ENCODE peak calls at places on chromosomes 6 and 20, in five cellular contexts. S, T, M, G and V are unnamed samples.

GRCh38 chr6:12890171-12890790 is 173.7 kb downstream of the PHACTR1 start:
- DNase-seq in S (no peak), T (no peak), M (no peak), G (no peak), V (no peak)

GRCh38 chr20:35327074-35327976 is 35.1 kb upstream of the FAM83C start:
- DNase-seq in S (no peak), T (no peak), M (no peak), G (no peak), V (no peak)

GRCh38 chr6:10190042-10190441 is 224.8 kb downstream of the TFAP2A start:
- DNase-seq in S (no peak), T (no peak), M (no peak), G (no peak), V (no peak)

GRCh38 chr6:151257984-151258445 is 18.2 kb downstream of the AKAP12 start:
- DNase-seq in S (no peak), T (no peak), M (no peak), G (no peak), V (peak; percentile 46)

GRCh38 chr20:58177799-58178198 is 50.7 kb downstream of the ANKRD60 start:
- DNase-seq in S (no peak), T (no peak), M (no peak), G (no peak), V (no peak)

GRCh38 chr6:14031516-14031915 is 86.1 kb upstream of the CD83 start:
- DNase-seq in S (no peak), T (no peak), M (no peak), G (no peak), V (peak; percentile 11)

GRCh38 chr20:54642733-54643667 is 167.6 kb downstream of the DOK5 start:
- DNase-seq in S (no peak), T (no peak), M (no peak), G (no peak), V (no peak)

GRCh38 chr20:64069614-64070243 is 6.7 kb downstream of the TCEA2 start:
- DNase-seq in S (no peak), T (no peak), M (no peak), G (no peak), V (peak; percentile 63)

GRCh38 chr20:5688431-5688972 is 61.7 kb upstream of the SHLD1 start:
- DNase-seq in S (no peak), T (no peak), M (peak; percentile 45), G (no peak), V (no peak)

GRCh38 chr6:130671119-130672104 is 155.8 kb upstream of the SMLR1 start:
- DNase-seq in S (no peak), T (no peak), M (peak; percentile 35), G (no peak), V (peak; percentile 68)

GRCh38 chr6:129567374-129567773 is 142.6 kb downstream of the ARHGAP18 start:
- DNase-seq in S (no peak), T (peak; percentile 7), M (no peak), G (no peak), V (peak; percentile 26)

GRCh38 chr6:122789078-122789861 is at the start of gene SMPDL3A:
- DNase-seq in S (no peak), T (no peak), M (peak; percentile 77), G (peak; percentile 9), V (peak; percentile 86)

GRCh38 chr6:16130437-16130891 is 1.6 kb downstream of the MYLIP start:
- DNase-seq in S (no peak), T (no peak), M (no peak), G (no peak), V (peak; percentile 62)

GRCh38 chr6:35161776-35162607 is 20.9 kb upstream of the TCP11 start:
- DNase-seq in S (no peak), T (no peak), M (no peak), G (no peak), V (peak; percentile 56)

GRCh38 chr20:8223096-8223870 is 91.2 kb downstream of the PLCB1 start:
- DNase-seq in S (no peak), T (no peak), M (no peak), G (no peak), V (peak; percentile 81)

GRCh38 chr6:134111062-134111677 is 58.7 kb upstream of the SLC2A12 start:
- DNase-seq in S (peak; percentile 50), T (peak; percentile 40), M (no peak), G (no peak), V (peak; percentile 68)

GRCh38 chr20:13700761-13701160 is 62.0 kb upstream of the TASP1 start:
- DNase-seq in S (no peak), T (no peak), M (no peak), G (no peak), V (no peak)

GRCh38 chr6:165745492-165745891 is 82.5 kb upstream of the PDE10A start:
- DNase-seq in S (no peak), T (no peak), M (no peak), G (no peak), V (no peak)

GRCh38 chr20:24747015-24747712 is 201.9 kb upstream of the CST7 start:
- DNase-seq in S (no peak), T (no peak), M (no peak), G (no peak), V (no peak)

GRCh38 chr6:19753822-19754221 is 83.3 kb upstream of the ID4 start:
- DNase-seq in S (no peak), T (no peak), M (no peak), G (no peak), V (no peak)

GRCh38 chr20:1336699-1337387 is 7.9 kb upstream of the SDCBP2 start:
- DNase-seq in S (peak; percentile 22), T (peak; percentile 26), M (peak; percentile 90), G (no peak), V (peak; percentile 68)

GRCh38 chr6:36505744-36506534 is 41.3 kb downstream of the STK38 start:
- DNase-seq in S (no peak), T (no peak), M (no peak), G (no peak), V (no peak)

GRCh38 chr20:33971147-33971775 is 22.4 kb upstream of the RALY start:
- DNase-seq in S (no peak), T (no peak), M (no peak), G (no peak), V (peak; percentile 60)

GRCh38 chr6:35425284-35425683 is 26.9 kb upstream of the FANCE start:
- DNase-seq in S (no peak), T (no peak), M (no peak), G (no peak), V (peak; percentile 89)

GRCh38 chr6:167799033-167799933 is 27.4 kb upstream of the AFDN start:
- DNase-seq in S (no peak), T (no peak), M (no peak), G (no peak), V (peak; percentile 52)

GRCh38 chr6:98980814-98981213 is 33.1 kb upstream of the FBXL4 start:
- DNase-seq in S (no peak), T (no peak), M (no peak), G (no peak), V (no peak)

GRCh38 chr6:166736606-166737005 is 109.6 kb upstream of the RPS6KA2 start:
- DNase-seq in S (no peak), T (no peak), M (no peak), G (no peak), V (no peak)

GRCh38 chr20:36155991-36156390 is 1.5 kb downstream of the EPB41L1 start:
- DNase-seq in S (no peak), T (no peak), M (no peak), G (no peak), V (no peak)

GRCh38 chr6:107545761-107546160 is 55.8 kb downstream of the SOBP start:
- DNase-seq in S (no peak), T (no peak), M (no peak), G (no peak), V (no peak)
- H3K4me1 ChIP-seq in S (no peaks in the 10 kb centered on the region), T (no peaks in the 10 kb centered on the region), M (peaks cover 50% of the 10 kb centered on the region), G (peaks cover 3% of the 10 kb centered on the region), V (peaks cover 21% of the 10 kb centered on the region)

GRCh38 chr6:33201935-33202334 is 1.3 kb downstream of the SLC39A7 start:
- DNase-seq in S (no peak), T (no peak), M (no peak), G (no peak), V (no peak)
- H3K4me3 ChIP-seq in S (no peak overlapping the region), T (peak overlapping the region; percentile 77), M (peak overlapping the region; percentile 59), G (peak overlapping the region; percentile 99), V (peak overlapping the region; percentile 66)

DNA sequence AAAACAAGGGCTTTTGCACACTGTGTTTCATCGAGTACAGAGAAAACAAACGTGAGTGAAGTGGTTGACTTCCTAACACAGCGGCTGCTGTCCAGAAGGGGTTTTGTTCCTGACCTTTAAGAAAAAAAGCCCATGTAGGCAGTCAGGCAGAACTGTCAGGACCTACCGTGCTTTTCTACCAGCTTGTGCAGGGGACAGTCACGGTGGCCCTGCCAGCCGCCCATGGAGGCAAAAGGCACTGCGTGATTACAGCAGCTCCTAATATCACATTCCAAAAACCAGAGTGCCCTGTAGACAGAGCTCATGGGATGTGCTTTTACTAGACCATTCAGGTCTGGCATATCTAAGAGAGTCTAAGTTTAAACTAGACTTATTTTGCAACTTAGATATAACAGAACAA is 12.2 kb downstream of the TNFAIP3 start:
- DNase-seq in S (peak; percentile 18), T (peak; percentile 27), M (no peak), G (no peak), V (no peak)
- H3K27ac ChIP-seq in S (no peak overlapping the region), T (no peak overlapping the region), M (peak overlapping the region; percentile 47), G (no peak overlapping the region), V (no peak overlapping the region)

DNA sequence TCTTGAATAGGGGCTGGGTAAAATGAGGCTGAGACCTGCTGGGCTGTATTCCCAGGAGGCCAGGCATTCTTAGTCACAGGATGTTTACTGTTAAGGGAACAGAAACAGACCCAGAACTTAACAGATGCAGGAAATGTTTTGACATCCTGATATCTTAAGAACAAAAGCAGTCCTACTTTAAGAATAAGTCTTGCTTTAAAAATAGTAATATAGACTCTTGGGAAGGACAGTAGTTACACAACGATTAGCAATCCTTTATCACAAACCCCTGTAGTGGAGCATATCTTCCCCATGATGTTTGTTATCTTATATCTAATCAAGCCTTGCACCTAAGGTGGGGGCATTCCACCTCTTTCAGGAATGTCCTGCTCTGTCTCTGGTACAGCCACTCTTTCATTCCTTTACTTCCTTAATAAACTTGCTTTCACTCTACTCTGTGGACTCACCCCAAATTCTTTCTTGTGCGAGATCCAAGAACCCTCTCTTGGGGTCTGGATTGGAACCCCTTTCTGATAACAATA is 493.7 kb upstream of the SULF2 start:
- DNase-seq in S (no peak), T (no peak), M (peak; percentile 43), G (no peak), V (peak; percentile 72)
- H3K4me1 ChIP-seq in S (no peaks in the 10 kb centered on the region), T (no peaks in the 10 kb centered on the region), M (peaks cover 26% of the 10 kb centered on the region), G (peaks cover 8% of the 10 kb centered on the region), V (peaks cover 14% of the 10 kb centered on the region)

DNA sequence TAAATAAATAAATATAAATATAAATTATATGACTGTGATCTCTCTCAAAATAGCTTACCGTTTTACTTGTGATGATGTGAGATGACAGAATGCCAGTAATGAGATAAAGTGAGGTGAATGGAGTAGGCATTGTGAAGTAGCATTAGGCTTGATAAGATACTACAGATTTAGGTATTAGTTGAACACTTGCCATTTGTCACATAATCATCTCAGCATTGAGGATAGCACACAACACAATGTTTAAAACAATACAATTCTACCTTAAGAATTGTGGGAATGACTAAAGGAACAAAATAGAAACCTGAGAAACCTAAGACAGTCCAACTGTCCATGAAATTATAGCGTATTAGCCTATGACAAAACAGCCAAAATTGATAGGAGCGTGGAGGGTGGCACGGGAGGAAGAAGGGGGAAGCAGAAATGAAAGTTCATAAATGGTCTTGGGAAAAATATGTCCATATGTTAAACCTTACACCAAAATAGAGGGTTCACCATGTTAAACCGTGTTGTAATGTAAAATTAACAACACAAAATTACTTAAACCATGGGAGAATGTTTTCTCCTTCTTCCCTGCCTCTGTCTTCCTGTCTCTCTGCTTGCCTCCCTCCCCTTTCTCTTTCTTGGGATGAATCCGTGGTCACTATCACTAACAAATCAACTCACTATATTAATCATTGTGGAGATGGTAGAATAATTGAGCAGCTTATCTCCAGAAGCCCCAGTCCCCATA is 33.1 kb upstream of the HFE start:
- DNase-seq in S (no peak), T (no peak), M (no peak), G (no peak), V (no peak)
- H3K4me3 ChIP-seq in S (peak overlapping the region; percentile 93), T (peak overlapping the region; percentile 75), M (peak overlapping the region; percentile 78), G (peak overlapping the region; percentile 78), V (peak overlapping the region; percentile 97)